ENCODE peak calls at places on chromosomes 13 and 19, in nine cellular contexts. S is NCI-H1930; Q is effector memory CD4-positive, alpha-beta T cell; Z is tibial nerve; K is activated T-helper 1 cell treated with anti-CD3 and anti-CD28 coated beads, Interleukin-12 subunit alpha, Interleukin-12 subunit beta, Interleukin-2, Interleukin-4 antibody, amounts not matched to agents 30 ng/mL and 10 ng/mL and 1 ng/mL, durations not matched to agents 14 hours and 24 hours and 36 hours; N is endothelial cell; D is effector CD4-positive, alpha-beta T cell; J is mesenchymal stem cell; U is foreskin fibroblast. W is an unnamed sample.
A peak's percentile ranks its signal among the peaks of the same experiment; 100 is the strongest.

GRCh38 chr19:48391100-48392005 is at the start of gene KDELR1:
- DNase-seq in S (peak; percentile 45), Q (peak; percentile 56), Z (peak; percentile 54), K (peak; percentile 69), N (peak; percentile 87), D (peak; percentile 70), J (peak; percentile 79), U (peak; percentile 60), W (peak; percentile 69)

GRCh38 chr19:49468746-49469447 is 5.1 kb upstream of the FLT3LG start:
- DNase-seq in S (no peak), Q (peak; percentile 94), Z (peak; percentile 75), K (peak; percentile 92), N (no peak), D (peak; percentile 85), J (peak; percentile 17), U (no peak), W (peak; percentile 94)

GRCh38 chr19:45710731-45711130 is 18.3 kb downstream of the QPCTL start:
- DNase-seq in S (no peak), Q (no peak), Z (no peak), K (no peak), N (no peak), D (no peak), J (no peak), U (no peak), W (no peak)

GRCh38 chr13:113585828-113586355 is 1.3 kb downstream of the TFDP1 start:
- DNase-seq in S (no peak), Q (no peak), Z (no peak), K (no peak), N (no peak), D (no peak), J (no peak), U (no peak), W (no peak)

GRCh38 chr13:43005460-43006236 is 13.6 kb upstream of the EPSTI1 start:
- DNase-seq in S (no peak), Q (no peak), Z (no peak), K (no peak), N (no peak), D (no peak), J (no peak), U (no peak), W (no peak)

GRCh38 chr13:51380269-51380668 is 40.8 kb downstream of the SERPINE3 start:
- DNase-seq in S (no peak), Q (no peak), Z (no peak), K (no peak), N (no peak), D (no peak), J (no peak), U (no peak), W (no peak)

GRCh38 chr19:11894851-11895250 is 7.3 kb downstream of the ZNF69 start:
- DNase-seq in S (no peak), Q (no peak), Z (no peak), K (no peak), N (no peak), D (no peak), J (no peak), U (no peak), W (no peak)

GRCh38 chr19:8148410-8149231 is 771 bp downstream of the FBN3 start:
- DNase-seq in S (peak; percentile 5), Q (no peak), Z (no peak), K (no peak), N (peak; percentile 52), D (no peak), J (no peak), U (no peak), W (no peak)

GRCh38 chr13:69601661-69602060 is 506.0 kb upstream of the ATXN8OS start:
- DNase-seq in S (no peak), Q (no peak), Z (no peak), K (no peak), N (no peak), D (no peak), J (no peak), U (no peak), W (no peak)

GRCh38 chr19:50728084-50728737 is 5.0 kb downstream of the CLEC11A start:
- DNase-seq in S (peak; percentile 98), Q (no peak), Z (peak; percentile 46), K (peak; percentile 73), N (peak; percentile 56), D (no peak), J (no peak), U (peak; percentile 85), W (peak; percentile 82)

GRCh38 chr13:98710521-98710920 is 42.0 kb downstream of the SLC15A1 start:
- DNase-seq in S (no peak), Q (no peak), Z (no peak), K (no peak), N (no peak), D (no peak), J (no peak), U (no peak), W (no peak)